ENCODE peak calls at places on chromosomes 7 and 10, in five cellular contexts. N is cardiac muscle cell, H is GM23248, P is lower lobe of right lung, Y is suprapubic skin. B is an unnamed sample.

GRCh38 chr7:117014673-117015133 is 61.4 kb downstream of the ST7 start:
- DNase-seq in H (peak; percentile 84), Y (no peak), N (peak; percentile 84), P (peak; percentile 68), B (no peak)

GRCh38 chr7:50531401-50531906 is 33.8 kb downstream of the DDC start:
- DNase-seq in H (peak; percentile 50), N (no peak), Y (no peak), P (no peak), B (no peak)

GRCh38 chr7:114426824-114427223 is 12.2 kb downstream of the FOXP2 start:
- DNase-seq in H (peak; percentile 54), N (peak; percentile 35), P (no peak), Y (no peak), B (no peak)

GRCh38 chr10:17216901-17217395 is 11.1 kb upstream of the VIM start:
- DNase-seq in P (no peak), H (peak; percentile 65), N (no peak), Y (no peak), B (no peak)

GRCh38 chr7:134364619-134365037 is 47.9 kb upstream of the SLC35B4 start:
- DNase-seq in P (no peak), Y (no peak), H (peak; percentile 85), N (no peak), B (no peak)

GRCh38 chr10:71382757-71383156 is 14.0 kb upstream of the CDH23 start:
- DNase-seq in N (no peak), Y (no peak), H (peak; percentile 36), P (no peak), B (no peak)

GRCh38 chr7:9498303-9498702 is 1064.9 kb downstream of the NXPH1 start:
- DNase-seq in H (no peak), Y (no peak), N (no peak), P (no peak), B (no peak)

GRCh38 chr7:80312139-80312661 is 177.6 kb downstream of the GNAI1 start:
- DNase-seq in N (no peak), Y (no peak), P (no peak), H (peak; percentile 56), B (no peak)

GRCh38 chr10:47047577-47048532 is 136.6 kb downstream of the PTPN20 start:
- DNase-seq in Y (peak; percentile 86), H (peak; percentile 77), P (peak; percentile 87), N (peak; percentile 89), B (peak; percentile 90)

GRCh38 chr10:64733980-64734379 is 1212.8 kb downstream of the REEP3 start:
- DNase-seq in N (peak; percentile 13), H (no peak), Y (no peak), P (no peak), B (no peak)

GRCh38 chr7:21966271-21966670 is 20.6 kb upstream of the CDCA7L start:
- DNase-seq in Y (no peak), N (no peak), H (no peak), P (no peak), B (peak; percentile 67)

GRCh38 chr10:116708386-116708785 is 34.0 kb downstream of the HSPA12A start:
- DNase-seq in N (no peak), P (no peak), Y (no peak), H (peak; percentile 89), B (no peak)

GRCh38 chr7:31747553-31747952 is 60.5 kb downstream of the PPP1R17 start:
- DNase-seq in H (peak; percentile 36), P (no peak), Y (no peak), N (no peak), B (no peak)

GRCh38 chr10:26780793-26781601 is 79.8 kb downstream of the ABI1 start:
- DNase-seq in P (no peak), N (no peak), H (peak; percentile 96), Y (no peak), B (no peak)

GRCh38 chr10:102064868-102065560 is at the start of gene HPS6:
- DNase-seq in H (peak; percentile 97), N (peak; percentile 95), P (peak; percentile 96), Y (peak; percentile 94), B (peak; percentile 95)

GRCh38 chr10:58963723-58964124 is 212.7 kb upstream of the PHYHIPL start:
- DNase-seq in H (no peak), Y (no peak), N (no peak), P (no peak), B (no peak)

GRCh38 chr7:42292991-42293521 is 56.0 kb upstream of the GLI3 start:
- DNase-seq in Y (no peak), P (peak; percentile 59), H (peak; percentile 3), N (no peak), B (no peak)

GRCh38 chr7:30859202-30859939 is 52.3 kb upstream of the AQP1 start:
- DNase-seq in N (no peak), P (no peak), Y (no peak), H (no peak), B (no peak)

GRCh38 chr7:120735791-120736190 is 122.2 kb downstream of the TSPAN12 start:
- DNase-seq in H (no peak), P (no peak), Y (no peak), N (no peak), B (no peak)

GRCh38 chr10:61662794-61663259 is at the start of gene CABCOCO1:
- DNase-seq in N (peak; percentile 87), P (peak; percentile 80), Y (no peak), H (peak; percentile 80), B (peak; percentile 61)

GRCh38 chr10:4131407-4132215 is 346.6 kb upstream of the KLF6 start:
- DNase-seq in P (no peak), N (no peak), H (peak; percentile 90), Y (no peak), B (no peak)

GRCh38 chr7:128863433-128863989 is 855 bp downstream of the ATP6V1F start:
- DNase-seq in H (peak; percentile 91), N (peak; percentile 67), P (no peak), Y (no peak), B (peak; percentile 21)

GRCh38 chr10:75407296-75407715 is 5.7 kb upstream of the ZNF503 start:
- DNase-seq in P (peak; percentile 55), N (peak; percentile 12), Y (no peak), H (no peak), B (no peak)

GRCh38 chr7:155951554-155952158 is 139.4 kb upstream of the SHH start:
- DNase-seq in Y (no peak), N (no peak), P (no peak), H (peak; percentile 16), B (peak; percentile 17)

GRCh38 chr10:121312582-121312981 is 285.7 kb downstream of the FGFR2 start:
- DNase-seq in Y (no peak), N (no peak), H (no peak), P (no peak), B (no peak)

GRCh38 chr10:73376679-73377078 is 18.0 kb upstream of the CFAP70 start:
- DNase-seq in Y (no peak), H (no peak), P (no peak), N (no peak), B (no peak)

GRCh38 chr7:18437086-18437485 is 58.5 kb upstream of the HDAC9 start:
- DNase-seq in N (no peak), Y (no peak), P (no peak), H (no peak), B (no peak)

GRCh38 chr10:72316748-72317435 is 37.8 kb downstream of the DNAJB12 start:
- DNase-seq in H (no peak), N (no peak), P (peak; percentile 80), Y (no peak), B (peak; percentile 92)

GRCh38 chr10:88080213-88080612 is 216.8 kb downstream of the PTEN start:
- DNase-seq in H (peak; percentile 21), N (peak; percentile 9), Y (no peak), P (no peak), B (no peak)

GRCh38 chr7:87127019-87127418 is 25.2 kb upstream of the DMTF1 start:
- DNase-seq in N (no peak), Y (no peak), H (no peak), P (no peak), B (no peak)

GRCh38 chr7:96558530-96558929 is 151.1 kb downstream of the SEM1 start:
- DNase-seq in N (no peak), H (peak; percentile 5), P (no peak), Y (no peak), B (no peak)

GRCh38 chr7:54542920-54543539 is 855 bp downstream of the VSTM2A start:
- DNase-seq in H (peak; percentile 42), N (peak; percentile 80), P (no peak), Y (no peak), B (no peak)

GRCh38 chr10:687583-688286 is 1.7 kb downstream of the DIP2C start:
- DNase-seq in Y (peak; percentile 68), P (no peak), N (no peak), H (no peak), B (no peak)
- H3K4me3 ChIP-seq in Y (peak overlapping the region; percentile 83), P (peak overlapping the region; percentile 75), N (no peak overlapping the region), H (peak overlapping the region; percentile 85), B (no peak overlapping the region)

GRCh38 chr10:22622242-22622806 is 92.1 kb downstream of the PIP4K2A start:
- DNase-seq in Y (no peak), N (no peak), P (no peak), H (no peak), B (no peak)
- H3K4me1 ChIP-seq in Y (peaks cover 38% of the 10 kb centered on the region), N (peaks cover 55% of the 10 kb centered on the region), P (peaks cover 81% of the 10 kb centered on the region), H (peaks cover 77% of the 10 kb centered on the region), B (no peaks in the 10 kb centered on the region)

GRCh38 chr7:4144801-4145470 is 537.2 kb upstream of the FOXK1 start:
- DNase-seq in Y (peak; percentile 87), H (no peak), N (peak; percentile 43), P (peak; percentile 51), B (no peak)
- H3K4me3 ChIP-seq in Y (peak overlapping the region; percentile 12), H (no peak overlapping the region), N (no peak overlapping the region), P (peak overlapping the region; percentile 17), B (peak overlapping the region; percentile 21)

GRCh38 chr10:125020871-125021270 is 78.9 kb downstream of the ZRANB1 start:
- DNase-seq in P (peak; percentile 14), N (no peak), H (no peak), Y (no peak), B (no peak)

GRCh38 chr10:125020386-125020785 is 78.5 kb downstream of the ZRANB1 start:
- DNase-seq in P (peak; percentile 35), N (no peak), Y (no peak), H (no peak), B (no peak)

GRCh38 chr10:125016611-125017202 is 74.8 kb downstream of the ZRANB1 start:
- DNase-seq in P (no peak), Y (no peak), H (no peak), N (no peak), B (no peak)

GRCh38 chr10:125017547-125018298 is 75.8 kb downstream of the ZRANB1 start:
- DNase-seq in N (no peak), Y (no peak), H (no peak), P (no peak), B (no peak)

GRCh38 chr10:125018576-125019143 is 76.7 kb downstream of the ZRANB1 start:
- DNase-seq in P (no peak), H (no peak), Y (no peak), N (no peak), B (no peak)
- H3K4me1 ChIP-seq in P (peaks cover 59% of the 10 kb centered on the region), H (no peaks in the 10 kb centered on the region), Y (peaks cover 50% of the 10 kb centered on the region), N (peaks cover 7% of the 10 kb centered on the region), B (no peaks in the 10 kb centered on the region)

GRCh38 chr10:100747826-100748231 is 2.4 kb downstream of the PAX2 start:
- DNase-seq in P (no peak), N (no peak), H (no peak), Y (no peak), B (no peak)
- H3K4me3 ChIP-seq in P (peak overlapping the region; percentile 7), N (no peak overlapping the region), H (no peak overlapping the region), Y (peak overlapping the region; percentile 17), B (peak overlapping the region; percentile 26)